ENCODE peak calls at places on chromosomes 1 and 21, in eight cellular contexts. W is OCI-LY7; L is adipocyte; G is CD8-positive, alpha-beta T cell; V is lung; R is stomach; X is esophagus squamous epithelium; O is colonic mucosa. Q is an unnamed sample.

GRCh38 chr1:46369542-46370213 is 24.4 kb upstream of the FAAH start:
- DNase-seq in R (no peak), V (no peak), O (no peak), W (no peak), L (peak; percentile 58), X (no peak), G (no peak), Q (no peak)

GRCh38 chr1:182527680-182528079 is 61.4 kb downstream of the RNASEL start:
- DNase-seq in X (no peak), L (no peak), R (no peak), G (no peak), V (no peak), W (no peak), O (no peak), Q (peak; percentile 6)

GRCh38 chr1:41917835-41918449 is 780 bp downstream of the HIVEP3 start:
- DNase-seq in L (peak; percentile 75), X (no peak), R (peak; percentile 51), O (peak; percentile 30), W (no peak), G (peak; percentile 44), V (no peak), Q (peak; percentile 54)

GRCh38 chr1:157138220-157139124 is at the start of gene ETV3:
- DNase-seq in W (peak; percentile 87), X (peak; percentile 57), L (peak; percentile 95), G (peak; percentile 87), R (peak; percentile 91), O (peak; percentile 95), V (peak; percentile 93), Q (peak; percentile 94)

GRCh38 chr1:232403017-232403714 is 226.8 kb downstream of the SIPA1L2 start:
- DNase-seq in V (no peak), L (no peak), W (no peak), O (no peak), R (no peak), X (no peak), G (no peak), Q (no peak)

GRCh38 chr1:168697376-168697775 is 31.6 kb downstream of the DPT start:
- DNase-seq in O (no peak), G (no peak), L (no peak), R (no peak), W (no peak), V (no peak), X (no peak), Q (no peak)

GRCh38 chr1:242651817-242652216 is 127.3 kb upstream of the PLD5 start:
- DNase-seq in R (no peak), V (no peak), O (no peak), L (no peak), W (peak; percentile 14), G (no peak), X (no peak), Q (peak; percentile 59)

GRCh38 chr21:28719731-28720130 is 272.9 kb downstream of the LTN1 start:
- DNase-seq in O (no peak), V (no peak), W (no peak), X (no peak), G (no peak), L (no peak), R (no peak), Q (no peak)

GRCh38 chr1:65691152-65691900 is 101.4 kb upstream of the PDE4B start:
- DNase-seq in L (peak; percentile 32), V (no peak), X (no peak), O (no peak), G (no peak), W (no peak), R (no peak), Q (no peak)

GRCh38 chr1:10958614-10959013 is 53.8 kb upstream of the TARDBP start:
- DNase-seq in X (no peak), L (no peak), O (no peak), G (no peak), V (no peak), R (no peak), W (no peak), Q (no peak)

GRCh38 chr1:202892501-202892900 is 3.6 kb upstream of the RABIF start:
- DNase-seq in O (no peak), V (no peak), R (no peak), W (no peak), L (no peak), G (no peak), X (no peak), Q (no peak)

GRCh38 chr1:2801535-2802291 is at the start of gene TTC34:
- DNase-seq in R (peak; percentile 33), G (peak; percentile 37), W (peak; percentile 40), V (no peak), X (no peak), O (peak; percentile 27), L (peak; percentile 13), Q (peak; percentile 75)

GRCh38 chr21:45442276-45442675 is 37.3 kb downstream of the COL18A1 start:
- DNase-seq in V (no peak), O (no peak), W (no peak), L (no peak), R (no peak), X (no peak), G (no peak), Q (no peak)

GRCh38 chr1:182575540-182576149 is 13.4 kb downstream of the RNASEL start:
- DNase-seq in V (no peak), O (peak; percentile 17), R (no peak), X (no peak), W (no peak), L (peak; percentile 82), G (no peak), Q (peak; percentile 75)

GRCh38 chr21:17725339-17725738 is 93.8 kb downstream of the C21orf91 start:
- DNase-seq in L (no peak), G (no peak), W (no peak), V (peak; percentile 29), X (no peak), R (no peak), O (no peak), Q (peak; percentile 16)

GRCh38 chr1:6359568-6360496 is 33.7 kb downstream of the ACOT7 start:
- DNase-seq in R (peak; percentile 88), W (peak; percentile 24), V (peak; percentile 77), O (peak; percentile 93), L (peak; percentile 49), X (no peak), G (peak; percentile 34), Q (no peak)

GRCh38 chr1:172883387-172883791 is 167.4 kb downstream of the TNFSF18 start:
- DNase-seq in G (no peak), O (no peak), X (no peak), R (no peak), W (no peak), V (no peak), L (no peak), Q (no peak)

GRCh38 chr1:1629430-1630190 is 2.4 kb upstream of the MMP23B start:
- DNase-seq in O (peak; percentile 46), R (no peak), G (peak; percentile 80), W (peak; percentile 78), L (no peak), X (no peak), V (peak; percentile 28), Q (no peak)

GRCh38 chr1:71834570-71835441 is 447.5 kb downstream of the NEGR1 start:
- DNase-seq in W (no peak), R (peak; percentile 63), O (peak; percentile 67), X (no peak), L (no peak), V (no peak), G (no peak), Q (no peak)

GRCh38 chr1:23722652-23723051 is 20.6 kb upstream of the ELOA start:
- DNase-seq in X (no peak), O (no peak), W (peak; percentile 45), G (no peak), R (no peak), L (no peak), V (no peak), Q (no peak)

GRCh38 chr1:111604931-111605330 is 14.7 kb upstream of the RAP1A start:
- DNase-seq in O (no peak), R (no peak), V (no peak), L (peak; percentile 52), X (no peak), W (no peak), G (no peak), Q (peak; percentile 84)

GRCh38 chr1:7749126-7749525 is 22.0 kb upstream of the VAMP3 start:
- DNase-seq in O (no peak), X (no peak), L (no peak), R (no peak), G (no peak), V (no peak), W (no peak), Q (no peak)

GRCh38 chr1:106749906-106750305 is 306.6 kb upstream of the PRMT6 start:
- DNase-seq in G (no peak), L (no peak), V (no peak), O (no peak), W (no peak), X (no peak), R (no peak), Q (no peak)

GRCh38 chr1:30679976-30680305 is 43.4 kb downstream of the MATN1 start:
- DNase-seq in L (no peak), O (no peak), W (no peak), G (no peak), X (no peak), R (no peak), V (no peak), Q (no peak)

DNA sequence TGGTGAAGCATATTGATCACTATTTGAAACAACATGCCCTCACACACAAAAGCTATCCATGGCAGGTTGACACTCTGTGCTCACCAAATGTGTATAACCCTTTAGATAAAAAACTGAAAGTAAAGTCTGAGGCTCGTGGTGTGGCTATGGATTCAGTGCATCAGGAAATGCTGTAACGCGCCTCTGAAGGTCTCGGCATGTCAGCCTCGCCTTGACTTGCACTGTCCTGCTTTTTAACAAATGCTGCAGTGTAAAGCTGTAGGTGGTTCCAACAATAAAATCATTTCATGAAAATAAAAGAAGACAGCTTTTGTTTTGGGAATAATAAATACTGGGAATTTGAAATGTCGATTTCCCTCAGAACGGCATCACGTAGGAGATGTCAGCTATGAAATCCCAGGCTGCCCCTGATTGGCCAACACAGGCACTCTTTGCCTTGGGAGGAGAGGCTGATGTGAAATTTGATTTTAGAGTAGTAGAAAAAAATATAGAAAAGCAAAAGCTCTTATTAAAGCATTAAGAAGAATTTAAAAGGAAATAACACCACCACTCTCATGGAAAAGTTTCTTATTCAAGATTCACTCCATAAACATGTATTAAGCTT is 168.2 kb downstream of the DSCAM start:
- DNase-seq in V (no peak), L (no peak), O (no peak), R (no peak), G (no peak), X (no peak), W (no peak), Q (no peak)
- H3K9me3 ChIP-seq in V (no peaks in the 10 kb centered on the region), L (no peaks in the 10 kb centered on the region), O (no peaks in the 10 kb centered on the region), R (peaks cover 5% of the 10 kb centered on the region), G (no peaks in the 10 kb centered on the region), X (no peaks in the 10 kb centered on the region), W (peaks cover 5% of the 10 kb centered on the region), Q (peaks cover 20% of the 10 kb centered on the region)

GRCh38 chr21:26686278-26686677 is 113.2 kb upstream of the CYYR1 start:
- DNase-seq in O (no peak), R (no peak), G (no peak), L (peak; percentile 1), V (no peak), W (peak; percentile 83), X (no peak), Q (peak; percentile 62)
- H3K9me3 ChIP-seq in O (no peaks in the 10 kb centered on the region), R (peaks cover 16% of the 10 kb centered on the region), G (no peaks in the 10 kb centered on the region), L (peaks cover 18% of the 10 kb centered on the region), V (peaks cover 7% of the 10 kb centered on the region), W (peaks cover 4% of the 10 kb centered on the region), X (peaks cover 6% of the 10 kb centered on the region), Q (no peaks in the 10 kb centered on the region)

GRCh38 chr21:14070968-14071367 is 139.8 kb downstream of the LIPI start:
- DNase-seq in W (no peak), X (no peak), V (no peak), O (no peak), R (no peak), L (no peak), G (no peak), Q (no peak)
- H3K9me3 ChIP-seq in W (no peaks in the 10 kb centered on the region), X (no peaks in the 10 kb centered on the region), V (no peaks in the 10 kb centered on the region), O (no peaks in the 10 kb centered on the region), R (peaks cover 13% of the 10 kb centered on the region), L (no peaks in the 10 kb centered on the region), G (no peaks in the 10 kb centered on the region), Q (no peaks in the 10 kb centered on the region)

GRCh38 chr1:244449936-244450508 is 1.7 kb downstream of the ADSS2 start:
- DNase-seq in X (no peak), G (no peak), R (no peak), L (no peak), O (no peak), W (no peak), V (no peak), Q (no peak)
- H3K9me3 ChIP-seq in X (no peaks in the 10 kb centered on the region), G (no peaks in the 10 kb centered on the region), R (no peaks in the 10 kb centered on the region), L (no peaks in the 10 kb centered on the region), O (no peaks in the 10 kb centered on the region), W (peaks cover 14% of the 10 kb centered on the region), V (no peaks in the 10 kb centered on the region), Q (no peaks in the 10 kb centered on the region)